ENCODE peak calls at places on chromosomes 6 and 20, in five cellular contexts. One of them, this sample, is unnamed. For H3K9me3, the result is how much of the 10 kb centered on the place peaks cover.

GRCh38 chr20:17885544-17885943 is 83.0 kb downstream of the SNX5 start:
- DNase-seq in IMR-90: no peak
- DNase-seq in CD8-positive, alpha-beta T cell: no peak
- DNase-seq in heart right ventricle: peak
- DNase-seq in body of pancreas: no peak
- DNase-seq in this sample: no peak

GRCh38 chr6:69868252-69868804 is 2.0 kb downstream of the COL19A1 start:
- DNase-seq in heart right ventricle: no peak
- DNase-seq in body of pancreas: no peak
- DNase-seq in IMR-90: no peak
- DNase-seq in CD8-positive, alpha-beta T cell: no peak
- DNase-seq in this sample: no peak

GRCh38 chr20:22673467-22673866 is 89.1 kb upstream of the FOXA2 start:
- DNase-seq in IMR-90: no peak
- DNase-seq in CD8-positive, alpha-beta T cell: no peak
- DNase-seq in heart right ventricle: no peak
- DNase-seq in body of pancreas: peak
- DNase-seq in this sample: no peak

GRCh38 chr6:36488221-36488620 is 45.4 kb downstream of the KCTD20 start:
- DNase-seq in CD8-positive, alpha-beta T cell: no peak
- DNase-seq in body of pancreas: no peak
- DNase-seq in IMR-90: no peak
- DNase-seq in heart right ventricle: no peak
- DNase-seq in this sample: no peak

GRCh38 chr6:157148391-157149323 is 174.7 kb downstream of the TMEM242 start:
- DNase-seq in CD8-positive, alpha-beta T cell: no peak
- DNase-seq in heart right ventricle: peak
- DNase-seq in IMR-90: peak
- DNase-seq in body of pancreas: peak
- DNase-seq in this sample: no peak

GRCh38 chr6:22448311-22448711 is 121.1 kb upstream of the HDGFL1 start:
- DNase-seq in IMR-90: peak
- DNase-seq in body of pancreas: no peak
- DNase-seq in CD8-positive, alpha-beta T cell: no peak
- DNase-seq in heart right ventricle: no peak
- DNase-seq in this sample: no peak

GRCh38 chr6:32825966-32826365 is 9.2 kb upstream of the HLA-DOB start:
- DNase-seq in heart right ventricle: no peak
- DNase-seq in CD8-positive, alpha-beta T cell: no peak
- DNase-seq in IMR-90: peak
- DNase-seq in body of pancreas: no peak
- DNase-seq in this sample: no peak

GRCh38 chr20:61118429-61119224 is 133.4 kb upstream of the CDH4 start:
- DNase-seq in body of pancreas: no peak
- DNase-seq in IMR-90: peak
- DNase-seq in CD8-positive, alpha-beta T cell: no peak
- DNase-seq in heart right ventricle: no peak
- DNase-seq in this sample: no peak

DNA sequence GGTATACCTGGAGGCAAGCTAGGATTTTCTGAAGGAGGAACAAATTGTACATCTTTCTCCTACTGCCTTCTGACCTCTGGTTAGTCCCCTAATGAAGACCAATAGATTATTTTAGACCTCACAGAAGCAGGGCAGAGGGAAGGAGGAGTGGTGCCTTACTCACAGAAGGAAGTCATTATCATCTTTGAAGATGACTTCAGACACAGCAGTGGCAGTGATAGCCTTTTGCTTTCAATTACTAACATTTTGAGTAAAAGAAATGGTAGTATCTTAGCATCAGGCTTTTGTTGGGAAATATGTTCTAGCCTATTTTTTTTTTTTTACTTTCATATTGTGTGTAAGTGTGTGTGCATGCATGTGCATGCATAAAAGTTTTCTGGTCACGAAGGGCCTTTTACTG is 164.2 kb upstream of the PLN start:
- DNase-seq in CD8-positive, alpha-beta T cell: no peak
- DNase-seq in body of pancreas: no peak
- DNase-seq in heart right ventricle: no peak
- DNase-seq in IMR-90: no peak
- DNase-seq in this sample: no peak
- H3K9me3 ChIP-seq in CD8-positive, alpha-beta T cell: under half
- H3K9me3 ChIP-seq in body of pancreas: under half
- H3K9me3 ChIP-seq in heart right ventricle: under half
- H3K9me3 ChIP-seq in IMR-90: under half
- H3K9me3 ChIP-seq in this sample: under half

GRCh38 chr6:150236544-150236943 is 93.7 kb downstream of the PPP1R14C start:
- DNase-seq in heart right ventricle: no peak
- DNase-seq in CD8-positive, alpha-beta T cell: no peak
- DNase-seq in IMR-90: no peak
- DNase-seq in body of pancreas: peak
- DNase-seq in this sample: no peak
- H3K9me3 ChIP-seq in heart right ventricle: under half
- H3K9me3 ChIP-seq in CD8-positive, alpha-beta T cell: under half
- H3K9me3 ChIP-seq in IMR-90: under half
- H3K9me3 ChIP-seq in body of pancreas: under half
- H3K9me3 ChIP-seq in this sample: under half

GRCh38 chr20:51298141-51298540 is 244.4 kb downstream of the NFATC2 start:
- DNase-seq in IMR-90: no peak
- DNase-seq in heart right ventricle: no peak
- DNase-seq in body of pancreas: no peak
- DNase-seq in CD8-positive, alpha-beta T cell: no peak
- DNase-seq in this sample: no peak
- H3K9me3 ChIP-seq in IMR-90: under half
- H3K9me3 ChIP-seq in heart right ventricle: under half
- H3K9me3 ChIP-seq in body of pancreas: under half
- H3K9me3 ChIP-seq in CD8-positive, alpha-beta T cell: under half
- H3K9me3 ChIP-seq in this sample: under half

GRCh38 chr20:49285233-49285668 is 7.4 kb upstream of the ZNFX1 start:
- DNase-seq in IMR-90: no peak
- DNase-seq in CD8-positive, alpha-beta T cell: no peak
- DNase-seq in heart right ventricle: no peak
- DNase-seq in body of pancreas: no peak
- DNase-seq in this sample: no peak
- H3K9me3 ChIP-seq in IMR-90: under half
- H3K9me3 ChIP-seq in CD8-positive, alpha-beta T cell: half or more
- H3K9me3 ChIP-seq in heart right ventricle: under half
- H3K9me3 ChIP-seq in body of pancreas: under half
- H3K9me3 ChIP-seq in this sample: half or more

GRCh38 chr6:168388641-168389633 is 52.0 kb upstream of the SMOC2 start:
- DNase-seq in IMR-90: no peak
- DNase-seq in heart right ventricle: no peak
- DNase-seq in CD8-positive, alpha-beta T cell: no peak
- DNase-seq in body of pancreas: peak
- DNase-seq in this sample: no peak
- H3K9me3 ChIP-seq in IMR-90: half or more
- H3K9me3 ChIP-seq in heart right ventricle: under half
- H3K9me3 ChIP-seq in CD8-positive, alpha-beta T cell: under half
- H3K9me3 ChIP-seq in body of pancreas: under half
- H3K9me3 ChIP-seq in this sample: under half

GRCh38 chr6:139666284-139666683 is 291.8 kb upstream of the CITED2 start:
- DNase-seq in IMR-90: no peak
- DNase-seq in body of pancreas: no peak
- DNase-seq in CD8-positive, alpha-beta T cell: no peak
- DNase-seq in heart right ventricle: no peak
- DNase-seq in this sample: no peak
- H3K9me3 ChIP-seq in IMR-90: under half
- H3K9me3 ChIP-seq in body of pancreas: under half
- H3K9me3 ChIP-seq in CD8-positive, alpha-beta T cell: under half
- H3K9me3 ChIP-seq in heart right ventricle: under half
- H3K9me3 ChIP-seq in this sample: under half

This sample was measured in T-helper 17 cell.